ENCODE peak calls at places on chromosomes 11 and 22, in five cellular contexts. One of them, this sample, is unnamed.

GRCh38 chr11:70699294-70700221 is 301.2 kb downstream of the CTTN start:
- DNase-seq in hepatic stellate cell: no peak
- DNase-seq in HCEC 1CT: no peak
- DNase-seq in Caco-2: no peak
- DNase-seq in iris pigment epithelial cell: no peak
- DNase-seq in this sample: peak; percentile 24

GRCh38 chr22:38109391-38110000 is 988 bp downstream of the BAIAP2L2 start:
- DNase-seq in hepatic stellate cell: no peak
- DNase-seq in HCEC 1CT: no peak
- DNase-seq in Caco-2: peak; percentile 27
- DNase-seq in iris pigment epithelial cell: no peak
- DNase-seq in this sample: no peak

GRCh38 chr11:11345099-11345498 is 8.0 kb downstream of the CSNK2A3 start:
- DNase-seq in hepatic stellate cell: no peak
- DNase-seq in HCEC 1CT: no peak
- DNase-seq in Caco-2: no peak
- DNase-seq in iris pigment epithelial cell: no peak
- DNase-seq in this sample: no peak

GRCh38 chr11:85472953-85473352 is 154.2 kb downstream of the DLG2 start:
- DNase-seq in hepatic stellate cell: no peak
- DNase-seq in HCEC 1CT: no peak
- DNase-seq in Caco-2: no peak
- DNase-seq in iris pigment epithelial cell: no peak
- DNase-seq in this sample: no peak

GRCh38 chr11:28417601-28418323 is 309.6 kb downstream of the METTL15 start:
- DNase-seq in hepatic stellate cell: no peak
- DNase-seq in HCEC 1CT: peak; percentile 42
- DNase-seq in Caco-2: no peak
- DNase-seq in iris pigment epithelial cell: no peak
- DNase-seq in this sample: peak; percentile 25

GRCh38 chr22:11253000-11253511 is 4274.9 kb upstream of the OR11H1 start:
- DNase-seq in hepatic stellate cell: no peak
- DNase-seq in HCEC 1CT: no peak
- DNase-seq in Caco-2: no peak
- DNase-seq in iris pigment epithelial cell: no peak
- DNase-seq in this sample: no peak

GRCh38 chr11:101127348-101127698 is 2.3 kb downstream of the PGR start:
- DNase-seq in hepatic stellate cell: peak; percentile 12
- DNase-seq in HCEC 1CT: no peak
- DNase-seq in Caco-2: peak; percentile 18
- DNase-seq in iris pigment epithelial cell: peak; percentile 4
- DNase-seq in this sample: no peak

GRCh38 chr11:1422481-1422880 is 32.7 kb downstream of the BRSK2 start:
- DNase-seq in hepatic stellate cell: no peak
- DNase-seq in HCEC 1CT: no peak
- DNase-seq in Caco-2: peak; percentile 48
- DNase-seq in iris pigment epithelial cell: peak; percentile 9
- DNase-seq in this sample: peak; percentile 23

GRCh38 chr22:37482244-37482643 is 3.9 kb downstream of the MFNG start:
- DNase-seq in hepatic stellate cell: no peak
- DNase-seq in HCEC 1CT: no peak
- DNase-seq in Caco-2: no peak
- DNase-seq in iris pigment epithelial cell: no peak
- DNase-seq in this sample: peak; percentile 32

GRCh38 chr11:11381471-11382100 is 28.5 kb upstream of the CSNK2A3 start:
- DNase-seq in hepatic stellate cell: no peak
- DNase-seq in HCEC 1CT: no peak
- DNase-seq in Caco-2: no peak
- DNase-seq in iris pigment epithelial cell: no peak
- DNase-seq in this sample: peak; percentile 33

GRCh38 chr11:90845799-90846198 is 623.0 kb upstream of the CHORDC1 start:
- DNase-seq in hepatic stellate cell: no peak
- DNase-seq in HCEC 1CT: no peak
- DNase-seq in Caco-2: no peak
- DNase-seq in iris pigment epithelial cell: no peak
- DNase-seq in this sample: no peak

GRCh38 chr11:96748639-96749370 is 359.0 kb downstream of the JRKL start:
- DNase-seq in hepatic stellate cell: peak; percentile 11
- DNase-seq in HCEC 1CT: peak; percentile 79
- DNase-seq in Caco-2: no peak
- DNase-seq in iris pigment epithelial cell: peak; percentile 55
- DNase-seq in this sample: peak; percentile 46

GRCh38 chr11:44780940-44781631 is 54.3 kb downstream of the TSPAN18 start:
- DNase-seq in hepatic stellate cell: no peak
- DNase-seq in HCEC 1CT: no peak
- DNase-seq in Caco-2: no peak
- DNase-seq in iris pigment epithelial cell: peak; percentile 46
- DNase-seq in this sample: no peak

GRCh38 chr22:49968313-49968830 is 7.8 kb downstream of the PIM3 start:
- DNase-seq in hepatic stellate cell: no peak
- DNase-seq in HCEC 1CT: no peak
- DNase-seq in Caco-2: no peak
- DNase-seq in iris pigment epithelial cell: no peak
- DNase-seq in this sample: no peak

GRCh38 chr22:17924735-17925727 is 99.3 kb downstream of the MICAL3 start:
- DNase-seq in hepatic stellate cell: no peak
- DNase-seq in HCEC 1CT: no peak
- DNase-seq in Caco-2: no peak
- DNase-seq in iris pigment epithelial cell: peak; percentile 27
- DNase-seq in this sample: peak; percentile 95

GRCh38 chr22:49269928-49270327 is 557.7 kb downstream of the BRD1 start:
- DNase-seq in hepatic stellate cell: no peak
- DNase-seq in HCEC 1CT: no peak
- DNase-seq in Caco-2: no peak
- DNase-seq in iris pigment epithelial cell: no peak
- DNase-seq in this sample: no peak

GRCh38 chr11:31817054-31817620 is 6.0 kb upstream of the PAX6 start:
- DNase-seq in hepatic stellate cell: no peak
- DNase-seq in HCEC 1CT: no peak
- DNase-seq in Caco-2: no peak
- DNase-seq in iris pigment epithelial cell: no peak
- DNase-seq in this sample: no peak

GRCh38 chr22:31945478-31945815 is 1.1 kb downstream of the YWHAH start:
- DNase-seq in hepatic stellate cell: no peak
- DNase-seq in HCEC 1CT: no peak
- DNase-seq in Caco-2: no peak
- DNase-seq in iris pigment epithelial cell: no peak
- DNase-seq in this sample: no peak

GRCh38 chr11:16372355-16372754 is 16.0 kb upstream of the SOX6 start:
- DNase-seq in hepatic stellate cell: no peak
- DNase-seq in HCEC 1CT: no peak
- DNase-seq in Caco-2: no peak
- DNase-seq in iris pigment epithelial cell: no peak
- DNase-seq in this sample: no peak

GRCh38 chr11:120024046-120024445 is 113.9 kb downstream of the TRIM29 start:
- DNase-seq in hepatic stellate cell: no peak
- DNase-seq in HCEC 1CT: no peak
- DNase-seq in Caco-2: no peak
- DNase-seq in iris pigment epithelial cell: peak; percentile 3
- DNase-seq in this sample: no peak

GRCh38 chr22:50361222-50361621 is 18.1 kb downstream of the PPP6R2 start:
- DNase-seq in hepatic stellate cell: no peak
- DNase-seq in HCEC 1CT: no peak
- DNase-seq in Caco-2: no peak
- DNase-seq in iris pigment epithelial cell: no peak
- DNase-seq in this sample: no peak

GRCh38 chr22:24325105-24325757 is 54.6 kb downstream of the SPECC1L start:
- DNase-seq in hepatic stellate cell: peak; percentile 77
- DNase-seq in HCEC 1CT: peak; percentile 73
- DNase-seq in Caco-2: peak; percentile 32
- DNase-seq in iris pigment epithelial cell: peak; percentile 91
- DNase-seq in this sample: peak; percentile 78

GRCh38 chr11:76243157-76243556 is 36.9 kb upstream of the WNT11 start:
- DNase-seq in hepatic stellate cell: no peak
- DNase-seq in HCEC 1CT: no peak
- DNase-seq in Caco-2: no peak
- DNase-seq in iris pigment epithelial cell: no peak
- DNase-seq in this sample: no peak

GRCh38 chr11:126310229-126310991 is 6.5 kb downstream of the DCPS start:
- DNase-seq in hepatic stellate cell: peak; percentile 78
- DNase-seq in HCEC 1CT: peak; percentile 55
- DNase-seq in Caco-2: peak; percentile 86
- DNase-seq in iris pigment epithelial cell: peak; percentile 69
- DNase-seq in this sample: peak; percentile 85

GRCh38 chr22:27919943-27920755 is 1.1 kb upstream of the PITPNB start:
- DNase-seq in hepatic stellate cell: peak; percentile 47
- DNase-seq in HCEC 1CT: peak; percentile 71
- DNase-seq in Caco-2: peak; percentile 49
- DNase-seq in iris pigment epithelial cell: peak; percentile 76
- DNase-seq in this sample: peak; percentile 59

GRCh38 chr11:67054851-67055523 is 1.7 kb upstream of the RHOD start:
- DNase-seq in hepatic stellate cell: peak; percentile 94
- DNase-seq in HCEC 1CT: peak; percentile 18
- DNase-seq in Caco-2: peak; percentile 86
- DNase-seq in iris pigment epithelial cell: peak; percentile 89
- DNase-seq in this sample: no peak

GRCh38 chr11:126061707-126062678 is 673 bp downstream of the CDON start:
- DNase-seq in hepatic stellate cell: peak; percentile 25
- DNase-seq in HCEC 1CT: peak; percentile 16
- DNase-seq in Caco-2: peak; percentile 72
- DNase-seq in iris pigment epithelial cell: peak; percentile 8
- DNase-seq in this sample: peak; percentile 36

GRCh38 chr11:30196400-30197206 is 34.2 kb upstream of the FSHB start:
- DNase-seq in hepatic stellate cell: peak; percentile 9
- DNase-seq in HCEC 1CT: no peak
- DNase-seq in Caco-2: peak; percentile 70
- DNase-seq in iris pigment epithelial cell: peak; percentile 51
- DNase-seq in this sample: peak; percentile 53

GRCh38 chr11:11211888-11212287 is 141.2 kb downstream of the CSNK2A3 start:
- DNase-seq in hepatic stellate cell: no peak
- DNase-seq in HCEC 1CT: no peak
- DNase-seq in Caco-2: no peak
- DNase-seq in iris pigment epithelial cell: no peak
- DNase-seq in this sample: no peak

GRCh38 chr11:9120659-9121350 is 29.4 kb upstream of the SCUBE2 start:
- DNase-seq in hepatic stellate cell: no peak
- DNase-seq in HCEC 1CT: no peak
- DNase-seq in Caco-2: peak; percentile 56
- DNase-seq in iris pigment epithelial cell: no peak
- DNase-seq in this sample: peak; percentile 30

GRCh38 chr11:63785823-63786222 is 17.2 kb upstream of the ZFTA start:
- DNase-seq in hepatic stellate cell: no peak
- DNase-seq in HCEC 1CT: no peak
- DNase-seq in Caco-2: no peak
- DNase-seq in iris pigment epithelial cell: no peak
- DNase-seq in this sample: no peak

GRCh38 chr22:30806391-30806861 is 111.8 kb downstream of the OSBP2 start:
- DNase-seq in hepatic stellate cell: no peak
- DNase-seq in HCEC 1CT: peak; percentile 77
- DNase-seq in Caco-2: no peak
- DNase-seq in iris pigment epithelial cell: peak; percentile 66
- DNase-seq in this sample: peak; percentile 26

GRCh38 chr11:14793546-14793945 is 98.5 kb downstream of the CYP2R1 start:
- DNase-seq in hepatic stellate cell: no peak
- DNase-seq in HCEC 1CT: no peak
- DNase-seq in Caco-2: no peak
- DNase-seq in iris pigment epithelial cell: no peak
- DNase-seq in this sample: no peak

GRCh38 chr22:42068351-42068730 is 2.3 kb downstream of the NAGA start:
- DNase-seq in hepatic stellate cell: no peak
- DNase-seq in HCEC 1CT: no peak
- DNase-seq in Caco-2: no peak
- DNase-seq in iris pigment epithelial cell: no peak
- DNase-seq in this sample: no peak

GRCh38 chr22:38169116-38169515 is 12.5 kb downstream of the PLA2G6 start:
- DNase-seq in hepatic stellate cell: no peak
- DNase-seq in HCEC 1CT: no peak
- DNase-seq in Caco-2: no peak
- DNase-seq in iris pigment epithelial cell: no peak
- DNase-seq in this sample: no peak

GRCh38 chr11:379205-380094 is 10.2 kb downstream of the B4GALNT4 start:
- DNase-seq in hepatic stellate cell: no peak
- DNase-seq in HCEC 1CT: no peak
- DNase-seq in Caco-2: no peak
- DNase-seq in iris pigment epithelial cell: no peak
- DNase-seq in this sample: no peak

GRCh38 chr22:30270841-30271240 is 4.2 kb upstream of the OSM start:
- DNase-seq in hepatic stellate cell: no peak
- DNase-seq in HCEC 1CT: peak; percentile 77
- DNase-seq in Caco-2: no peak
- DNase-seq in iris pigment epithelial cell: peak; percentile 69
- DNase-seq in this sample: peak; percentile 93

GRCh38 chr11:46560300-46561025 is 33.4 kb downstream of the AMBRA1 start:
- DNase-seq in hepatic stellate cell: no peak
- DNase-seq in HCEC 1CT: peak; percentile 32
- DNase-seq in Caco-2: no peak
- DNase-seq in iris pigment epithelial cell: peak; percentile 72
- DNase-seq in this sample: peak; percentile 75

GRCh38 chr11:44326615-44327475 is 16.9 kb upstream of the ALX4 start:
- DNase-seq in hepatic stellate cell: no peak
- DNase-seq in HCEC 1CT: no peak
- DNase-seq in Caco-2: peak; percentile 35
- DNase-seq in iris pigment epithelial cell: no peak
- DNase-seq in this sample: no peak

This sample was measured in lung microvascular endothelial cell.